ENCODE peak calls at places on chromosomes 13 and 19, in seven cellular contexts. U is stimulated activated CD4-positive, alpha-beta T cell treated with anti-CD3 and anti-CD28 coated beads, Interleukin-2, amount 100 ng/mL, for 24 hours; P is stimulated activated CD8-positive, alpha-beta memory T cell treated with anti-CD3 and anti-CD28 coated beads, Interleukin-4, amount 100 ng/mL, for 48 hours; F is A172; C is fibroblast of lung; L is T-helper 9 cell; K is astrocyte of the cerebellum. J is an unnamed sample.

GRCh38 chr19:19321143-19321577 is 531 bp downstream of the MAU2 start:
- DNase-seq in U (no peak), P (no peak), F (peak), C (peak), L (no peak), K (no peak), J (no peak)

GRCh38 chr13:113121183-113121927 is 1.2 kb upstream of the F10 start:
- DNase-seq in U (no peak), P (no peak), F (no peak), C (no peak), L (no peak), K (no peak), J (no peak)

GRCh38 chr13:44368599-44369368 is 4.8 kb upstream of the SERP2 start:
- DNase-seq in U (no peak), P (no peak), F (no peak), C (no peak), L (no peak), K (no peak), J (no peak)

GRCh38 chr19:45600340-45600885 is 1.6 kb downstream of the GPR4 start:
- DNase-seq in U (no peak), P (no peak), F (no peak), C (no peak), L (no peak), K (no peak), J (no peak)

GRCh38 chr13:66508153-66508909 is 721.8 kb downstream of the PCDH9 start:
- DNase-seq in U (no peak), P (no peak), F (peak), C (peak), L (no peak), K (no peak), J (no peak)

GRCh38 chr13:31050486-31051400 is 111.0 kb downstream of the HSPH1 start:
- DNase-seq in U (no peak), P (peak), F (no peak), C (no peak), L (no peak), K (no peak), J (no peak)

GRCh38 chr19:49793561-49793840 is 19.6 kb downstream of the FUZ start:
- DNase-seq in U (peak), P (peak), F (peak), C (no peak), L (no peak), K (no peak), J (no peak)

GRCh38 chr13:36006347-36006746 is 124.8 kb downstream of the DCLK1 start:
- DNase-seq in U (no peak), P (no peak), F (no peak), C (no peak), L (no peak), K (peak), J (no peak)

GRCh38 chr19:2059422-2060201 is 8.6 kb upstream of the MKNK2 start:
- DNase-seq in U (no peak), P (no peak), F (peak), C (peak), L (no peak), K (no peak), J (no peak)

GRCh38 chr19:1260749-1261511 is 8.2 kb upstream of the CIRBP start:
- DNase-seq in U (peak), P (peak), F (peak), C (peak), L (peak), K (peak), J (peak)

GRCh38 chr13:41541142-41541938 is 84.0 kb downstream of the RGCC start:
- DNase-seq in U (no peak), P (no peak), F (no peak), C (no peak), L (no peak), K (no peak), J (no peak)

GRCh38 chr13:40063743-40064142 is 408.3 kb downstream of the COG6 start:
- DNase-seq in U (no peak), P (no peak), F (no peak), C (peak), L (no peak), K (no peak), J (no peak)

GRCh38 chr13:44474122-44474910 is 100.7 kb downstream of the SERP2 start:
- DNase-seq in U (no peak), P (no peak), F (peak), C (peak), L (no peak), K (no peak), J (no peak)

GRCh38 chr19:46220038-46220615 is 9.4 kb upstream of the IGFL1 start:
- DNase-seq in U (no peak), P (no peak), F (no peak), C (no peak), L (no peak), K (no peak), J (no peak)

GRCh38 chr19:17829855-17830566 is 8.7 kb upstream of the INSL3 start:
- DNase-seq in U (no peak), P (no peak), F (peak), C (peak), L (no peak), K (no peak), J (no peak)

GRCh38 chr13:22082030-22082429 is 411.2 kb downstream of the FGF9 start:
- DNase-seq in U (no peak), P (no peak), F (no peak), C (no peak), L (no peak), K (no peak), J (no peak)

GRCh38 chr13:74090397-74090796 is 43.8 kb downstream of the KLF12 start:
- DNase-seq in U (no peak), P (no peak), F (no peak), C (peak), L (no peak), K (no peak), J (no peak)

GRCh38 chr13:105139048-105139379 is 1396.4 kb downstream of the EFNB2 start:
- DNase-seq in U (no peak), P (no peak), F (no peak), C (no peak), L (no peak), K (no peak), J (no peak)

GRCh38 chr19:5255602-5256231 is 84.9 kb downstream of the PTPRS start:
- DNase-seq in U (no peak), P (no peak), F (no peak), C (no peak), L (no peak), K (no peak), J (no peak)

GRCh38 chr13:76991432-76991795 is 467 bp upstream of the CLN5 start:
- DNase-seq in U (peak), P (peak), F (peak), C (peak), L (peak), K (no peak), J (peak)

GRCh38 chr13:45989607-45990006 is 62.9 kb downstream of the ZC3H13 start:
- DNase-seq in U (no peak), P (no peak), F (no peak), C (peak), L (no peak), K (peak), J (no peak)

GRCh38 chr19:1373534-1374249 is 10.0 kb upstream of the NDUFS7 start:
- DNase-seq in U (no peak), P (no peak), F (peak), C (peak), L (no peak), K (no peak), J (no peak)

J was measured in stimulated activated naive CD8-positive, alpha-beta T cell treated with anti-CD3 and anti-CD28 coated beads, Interleukin-15, amount 100 ng/mL, for 72 hours.